ENCODE peak calls at places on chromosome 1, in five cellular contexts. One of them, this sample, is unnamed.

GRCh38 chr1:180415985-180416633 is 86.3 kb downstream of the ACBD6 start:
- DNase-seq in ovary: no peak
- DNase-seq in breast epithelium: no peak
- DNase-seq in spleen: no peak
- DNase-seq in adrenal gland: no peak
- DNase-seq in this sample: no peak

GRCh38 chr1:15680131-15680530 is 4.0 kb upstream of the PLEKHM2 start:
- DNase-seq in ovary: no peak
- DNase-seq in breast epithelium: no peak
- DNase-seq in spleen: no peak
- DNase-seq in adrenal gland: peak; percentile 64
- DNase-seq in this sample: no peak

GRCh38 chr1:213951876-213952275 is 35.9 kb upstream of the PROX1 start:
- DNase-seq in spleen: no peak
- DNase-seq in breast epithelium: no peak
- DNase-seq in ovary: no peak
- DNase-seq in adrenal gland: no peak
- DNase-seq in this sample: no peak

GRCh38 chr1:31234309-31234708 is 5.4 kb downstream of the NKAIN1 start:
- DNase-seq in adrenal gland: no peak
- DNase-seq in ovary: no peak
- DNase-seq in breast epithelium: no peak
- DNase-seq in spleen: no peak
- DNase-seq in this sample: no peak

GRCh38 chr1:225415967-225416745 is 11.7 kb downstream of the LBR start:
- DNase-seq in spleen: no peak
- DNase-seq in breast epithelium: no peak
- DNase-seq in adrenal gland: no peak
- DNase-seq in ovary: no peak
- DNase-seq in this sample: no peak

GRCh38 chr1:178396789-178397188 is 100.0 kb downstream of the CLEC20A start:
- DNase-seq in adrenal gland: no peak
- DNase-seq in ovary: no peak
- DNase-seq in spleen: no peak
- DNase-seq in breast epithelium: no peak
- DNase-seq in this sample: no peak

GRCh38 chr1:165114022-165114888 is 242.3 kb downstream of the LMX1A start:
- DNase-seq in ovary: no peak
- DNase-seq in adrenal gland: peak; percentile 72
- DNase-seq in spleen: no peak
- DNase-seq in breast epithelium: no peak
- DNase-seq in this sample: peak; percentile 78

GRCh38 chr1:181905944-181906597 is 155.4 kb downstream of the ZNF648 start:
- DNase-seq in adrenal gland: no peak
- DNase-seq in spleen: no peak
- DNase-seq in breast epithelium: no peak
- DNase-seq in ovary: no peak
- DNase-seq in this sample: no peak

GRCh38 chr1:110144366-110144765 is 5.9 kb upstream of the SLC6A17 start:
- DNase-seq in ovary: no peak
- DNase-seq in adrenal gland: no peak
- DNase-seq in spleen: peak; percentile 24
- DNase-seq in breast epithelium: no peak
- DNase-seq in this sample: no peak

GRCh38 chr1:109788695-109789521 is 25.2 kb upstream of the EPS8L3 start:
- DNase-seq in adrenal gland: peak; percentile 21
- DNase-seq in spleen: peak; percentile 74
- DNase-seq in ovary: peak; percentile 4
- DNase-seq in breast epithelium: peak; percentile 30
- DNase-seq in this sample: no peak

GRCh38 chr1:76425843-76426145 is 351.2 kb downstream of the ST6GALNAC3 start:
- DNase-seq in spleen: no peak
- DNase-seq in ovary: no peak
- DNase-seq in breast epithelium: no peak
- DNase-seq in adrenal gland: no peak
- DNase-seq in this sample: no peak

GRCh38 chr1:158121604-158122254 is 59.0 kb upstream of the CD1D start:
- DNase-seq in spleen: no peak
- DNase-seq in ovary: peak; percentile 51
- DNase-seq in adrenal gland: peak; percentile 52
- DNase-seq in breast epithelium: no peak
- DNase-seq in this sample: peak; percentile 50

GRCh38 chr1:78688701-78689100 is 39.1 kb downstream of the IFI44 start:
- DNase-seq in spleen: no peak
- DNase-seq in ovary: no peak
- DNase-seq in adrenal gland: no peak
- DNase-seq in breast epithelium: no peak
- DNase-seq in this sample: no peak

GRCh38 chr1:13965770-13966398 is 265.9 kb downstream of the PRDM2 start:
- DNase-seq in breast epithelium: no peak
- DNase-seq in spleen: no peak
- DNase-seq in ovary: peak; percentile 79
- DNase-seq in adrenal gland: peak; percentile 46
- DNase-seq in this sample: peak; percentile 85

GRCh38 chr1:11417162-11417561 is 61.8 kb upstream of the DISP3 start:
- DNase-seq in ovary: no peak
- DNase-seq in spleen: no peak
- DNase-seq in adrenal gland: no peak
- DNase-seq in breast epithelium: no peak
- DNase-seq in this sample: no peak

GRCh38 chr1:53259932-53260331 is 21.6 kb upstream of the MAGOH start:
- DNase-seq in adrenal gland: no peak
- DNase-seq in breast epithelium: no peak
- DNase-seq in spleen: no peak
- DNase-seq in ovary: no peak
- DNase-seq in this sample: no peak

GRCh38 chr1:160924791-160925651 is 29.6 kb downstream of the ITLN2 start:
- DNase-seq in breast epithelium: no peak
- DNase-seq in ovary: no peak
- DNase-seq in adrenal gland: no peak
- DNase-seq in spleen: no peak
- DNase-seq in this sample: no peak

GRCh38 chr1:160925652-160926241 is 28.9 kb downstream of the ITLN2 start:
- DNase-seq in spleen: no peak
- DNase-seq in adrenal gland: no peak
- DNase-seq in breast epithelium: no peak
- DNase-seq in ovary: no peak
- DNase-seq in this sample: no peak
- H3K9me3 ChIP-seq in spleen: peaks cover 31% of the 10 kb centered on the region
- H3K9me3 ChIP-seq in adrenal gland: no peaks in the 10 kb centered on the region
- H3K9me3 ChIP-seq in breast epithelium: peaks cover 6% of the 10 kb centered on the region
- H3K9me3 ChIP-seq in ovary: peaks cover 3% of the 10 kb centered on the region
- H3K9me3 ChIP-seq in this sample: no peaks in the 10 kb centered on the region

GRCh38 chr1:229557913-229558414 is 543 bp downstream of the ABCB10 start:
- DNase-seq in ovary: peak; percentile 62
- DNase-seq in breast epithelium: no peak
- DNase-seq in adrenal gland: peak; percentile 35
- DNase-seq in spleen: peak; percentile 91
- DNase-seq in this sample: peak; percentile 45
- TF ChIP-seq POLR2A in ovary: no peak
- TF ChIP-seq POLR2A in breast epithelium: no peak
- TF ChIP-seq POLR2A in adrenal gland: no peak
- TF ChIP-seq POLR2A in spleen: no peak
- TF ChIP-seq POLR2A in this sample: no peak

DNA sequence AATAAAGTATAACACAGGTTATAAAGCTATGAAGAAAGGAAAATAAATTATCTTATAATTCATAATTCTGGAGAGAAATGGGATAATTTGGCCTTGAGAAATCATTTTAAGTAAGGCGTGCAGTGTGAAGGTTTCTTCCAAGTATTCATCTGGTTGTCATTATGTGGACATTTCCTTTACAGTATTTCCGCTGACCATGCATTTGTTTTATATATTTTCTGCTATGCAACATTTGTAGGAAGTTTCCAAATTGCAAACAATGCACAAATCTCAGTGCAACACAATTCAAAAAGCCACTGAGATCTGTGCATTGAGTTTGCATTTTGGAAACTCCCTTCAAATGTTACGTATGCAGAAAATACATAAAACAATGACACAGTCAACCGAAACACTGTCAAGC is 17.8 kb downstream of the ZNF670 start:
- DNase-seq in spleen: no peak
- DNase-seq in adrenal gland: no peak
- DNase-seq in ovary: no peak
- DNase-seq in breast epithelium: no peak
- DNase-seq in this sample: no peak
- H3K9me3 ChIP-seq in spleen: peaks cover 98% of the 10 kb centered on the region
- H3K9me3 ChIP-seq in adrenal gland: no peaks in the 10 kb centered on the region
- H3K9me3 ChIP-seq in ovary: no peaks in the 10 kb centered on the region
- H3K9me3 ChIP-seq in breast epithelium: no peaks in the 10 kb centered on the region
- H3K9me3 ChIP-seq in this sample: no peaks in the 10 kb centered on the region

DNA sequence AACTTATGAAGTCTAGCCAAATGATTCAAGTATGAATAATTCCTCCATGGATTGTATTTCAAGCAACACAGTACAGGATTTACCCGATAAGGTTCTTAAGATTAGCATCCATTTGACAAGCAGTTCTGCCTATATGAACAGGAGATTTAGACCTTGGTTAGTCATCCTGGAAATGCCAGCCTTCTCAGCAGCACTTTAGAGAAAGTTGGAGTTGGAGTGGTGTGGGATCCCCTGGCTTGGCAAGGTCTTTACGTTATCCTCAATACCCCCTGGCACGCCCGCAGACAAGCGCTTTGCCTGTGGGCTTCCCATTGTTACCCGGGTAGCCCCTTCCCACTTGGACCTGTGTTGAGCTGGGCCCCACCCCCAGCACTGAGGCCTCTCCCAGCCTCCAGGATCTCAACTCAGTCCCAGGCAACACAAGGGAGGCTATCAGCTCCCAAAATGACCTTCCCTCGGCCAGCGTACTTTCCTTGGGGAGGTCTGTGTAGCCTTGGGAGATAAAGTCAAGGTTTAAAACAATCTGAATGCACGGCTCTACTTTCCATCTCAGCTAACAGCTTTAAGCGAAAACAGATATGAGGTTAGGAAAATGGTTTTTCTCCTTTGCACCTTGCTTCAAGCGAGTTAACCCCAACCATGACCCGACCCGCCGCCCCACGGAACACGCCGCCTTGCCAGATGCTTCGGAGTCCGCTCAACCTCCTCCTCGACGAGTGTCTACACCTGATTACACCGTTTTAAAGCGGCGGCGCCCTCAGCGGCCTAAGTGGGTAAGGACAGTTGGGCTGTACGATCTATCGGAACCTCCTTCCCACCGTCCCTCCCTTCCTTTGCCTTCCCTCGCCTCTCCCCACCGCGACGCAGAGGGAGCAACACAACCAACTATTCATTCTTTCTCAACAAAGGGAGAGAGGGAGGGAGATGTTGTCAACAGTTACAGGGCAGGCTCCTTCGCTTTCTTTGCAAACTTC is 1.2 kb downstream of the BCAR3 start:
- DNase-seq in ovary: peak; percentile 84
- DNase-seq in adrenal gland: peak; percentile 91
- DNase-seq in breast epithelium: peak; percentile 87
- DNase-seq in spleen: peak; percentile 91
- DNase-seq in this sample: peak; percentile 94
- TF ChIP-seq POLR2A in ovary: peak; percentile 38
- TF ChIP-seq POLR2A in adrenal gland: no peak
- TF ChIP-seq POLR2A in breast epithelium: peak; percentile 38
- TF ChIP-seq POLR2A in spleen: no peak
- TF ChIP-seq POLR2A in this sample: no peak

This sample was measured in testis.